ENCODE peak calls at places on chromosomes 5 and 9, in four cellular contexts. One of them, this sample, is unnamed.

GRCh38 chr5:127406326-127407121 is 110.9 kb upstream of the PRRC1 start:
- DNase-seq in K562: no peak
- DNase-seq in GM12878: no peak
- DNase-seq in HepG2: no peak
- DNase-seq in this sample: no peak

GRCh38 chr9:91750343-91750742 is 199.7 kb downstream of the ROR2 start:
- DNase-seq in K562: no peak
- DNase-seq in HepG2: no peak
- DNase-seq in GM12878: no peak
- DNase-seq in this sample: no peak

GRCh38 chr9:65403721-65404120 is 118.7 kb upstream of the FOXD4L5 start:
- DNase-seq in HepG2: no peak
- DNase-seq in GM12878: no peak
- DNase-seq in K562: no peak
- DNase-seq in this sample: no peak

GRCh38 chr5:132265336-132266030 is 8.0 kb downstream of the PDLIM4 start:
- DNase-seq in HepG2: peak
- DNase-seq in GM12878: no peak
- DNase-seq in K562: no peak
- DNase-seq in this sample: no peak

GRCh38 chr9:81108821-81109220 is 580.5 kb downstream of the TLE1 start:
- DNase-seq in K562: no peak
- DNase-seq in GM12878: no peak
- DNase-seq in HepG2: no peak
- DNase-seq in this sample: no peak

GRCh38 chr5:133605323-133605722 is 7.0 kb downstream of the FSTL4 start:
- DNase-seq in K562: no peak
- DNase-seq in GM12878: no peak
- DNase-seq in HepG2: no peak
- DNase-seq in this sample: no peak

GRCh38 chr9:97696025-97696822 is 916 bp downstream of the XPA start:
- DNase-seq in GM12878: no peak
- DNase-seq in K562: no peak
- DNase-seq in HepG2: peak
- DNase-seq in this sample: no peak

GRCh38 chr5:370311-370958 is 48.9 kb downstream of the AHRR start:
- DNase-seq in K562: no peak
- DNase-seq in HepG2: no peak
- DNase-seq in GM12878: no peak
- DNase-seq in this sample: peak

GRCh38 chr9:16012621-16013020 is 459.8 kb downstream of the CCDC171 start:
- DNase-seq in GM12878: no peak
- DNase-seq in HepG2: no peak
- DNase-seq in K562: no peak
- DNase-seq in this sample: no peak

DNA sequence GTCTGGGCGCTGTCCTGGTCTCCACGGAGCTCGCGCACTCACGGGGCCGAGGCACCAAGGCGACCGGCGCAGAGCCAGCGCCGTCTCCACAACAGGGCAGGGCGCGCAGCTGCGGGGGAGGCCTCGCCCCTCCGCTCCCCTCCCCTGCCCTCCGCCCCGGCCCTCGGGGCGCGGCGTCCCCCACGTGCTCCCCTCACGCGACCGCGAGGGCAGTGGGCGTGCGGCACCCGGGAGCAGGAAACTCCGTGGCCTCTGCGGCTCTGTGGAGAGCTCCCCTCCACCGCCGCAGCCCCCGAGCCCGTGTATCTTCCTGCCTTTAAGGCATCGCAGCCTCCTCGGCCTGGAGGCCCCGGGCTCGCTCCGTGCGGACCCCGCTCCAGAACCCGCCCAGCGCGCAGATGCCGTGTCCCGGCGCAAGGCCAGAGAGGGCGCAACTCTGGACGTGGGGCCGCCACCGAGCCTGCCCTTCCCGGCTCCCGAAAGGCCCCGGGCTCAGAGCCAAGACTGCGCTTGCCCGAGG is 706 bp upstream of the TUBB4B start:
- DNase-seq in K562: peak
- DNase-seq in GM12878: no peak
- DNase-seq in HepG2: no peak
- DNase-seq in this sample: no peak
- TF ChIP-seq EP300 in K562: no peak
- TF ChIP-seq EP300 in GM12878: no peak
- TF ChIP-seq EP300 in HepG2: no peak
- TF ChIP-seq EP300 in this sample: no peak

GRCh38 chr9:17075146-17075757 is 59.6 kb upstream of the CNTLN start:
- DNase-seq in GM12878: no peak
- DNase-seq in K562: no peak
- DNase-seq in HepG2: no peak
- DNase-seq in this sample: no peak

GRCh38 chr9:17081814-17082213 is 53.0 kb upstream of the CNTLN start:
- DNase-seq in HepG2: no peak
- DNase-seq in K562: no peak
- DNase-seq in GM12878: no peak
- DNase-seq in this sample: no peak

GRCh38 chr9:17081351-17081750 is 53.5 kb upstream of the CNTLN start:
- DNase-seq in K562: no peak
- DNase-seq in HepG2: no peak
- DNase-seq in GM12878: no peak
- DNase-seq in this sample: no peak

DNA sequence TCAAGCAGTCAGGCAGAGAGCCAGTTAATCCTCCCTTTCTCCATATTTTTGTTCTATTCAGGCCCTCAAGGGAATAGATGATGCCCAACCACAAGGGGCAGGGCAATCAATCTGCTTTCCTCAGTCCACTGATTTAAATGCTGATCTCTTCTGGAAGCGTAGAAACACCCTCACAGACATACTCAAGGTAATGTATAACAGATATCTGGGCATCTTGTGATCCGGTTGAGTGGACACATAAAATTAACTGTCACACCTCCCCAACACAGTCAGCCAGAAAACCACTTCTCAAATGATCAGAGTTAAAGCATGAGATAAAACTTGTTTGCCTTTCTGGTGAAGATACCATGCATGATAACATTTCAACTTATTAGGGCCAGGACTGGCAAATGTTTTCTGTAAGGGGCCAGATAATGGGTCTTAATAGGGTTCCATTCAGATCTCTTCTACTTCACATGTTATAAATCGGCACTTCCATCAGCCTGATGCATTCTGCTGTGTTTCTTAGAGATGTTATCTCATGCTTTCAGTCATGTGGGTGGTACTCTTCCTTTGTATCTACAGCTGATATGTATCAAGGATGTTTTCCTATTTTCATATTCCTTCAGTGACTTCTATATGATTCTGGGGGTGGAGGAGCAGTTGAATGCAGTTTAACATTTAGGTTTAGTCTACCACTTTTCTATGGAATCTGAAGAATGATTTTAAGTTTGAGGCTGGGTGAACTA is 58.9 kb upstream of the CNTLN start:
- DNase-seq in HepG2: no peak
- DNase-seq in K562: no peak
- DNase-seq in GM12878: no peak
- DNase-seq in this sample: no peak
- TF ChIP-seq CBX5 in HepG2: no peak
- TF ChIP-seq CBX5 in K562: no peak
- TF ChIP-seq CBX5 in GM12878: no peak
- TF ChIP-seq CBX5 in this sample: no peak

GRCh38 chr5:142277796-142278195 is 47.0 kb downstream of the SPRY4 start:
- DNase-seq in K562: no peak
- DNase-seq in GM12878: no peak
- DNase-seq in HepG2: no peak
- DNase-seq in this sample: no peak

GRCh38 chr5:142281012-142281374 is 43.8 kb downstream of the SPRY4 start:
- DNase-seq in HepG2: no peak
- DNase-seq in GM12878: no peak
- DNase-seq in K562: no peak
- DNase-seq in this sample: no peak

GRCh38 chr5:142283304-142283703 is 41.5 kb downstream of the SPRY4 start:
- DNase-seq in GM12878: no peak
- DNase-seq in K562: no peak
- DNase-seq in HepG2: no peak
- DNase-seq in this sample: no peak

GRCh38 chr5:142281966-142282365 is 42.9 kb downstream of the SPRY4 start:
- DNase-seq in K562: no peak
- DNase-seq in GM12878: no peak
- DNase-seq in HepG2: no peak
- DNase-seq in this sample: no peak

GRCh38 chr5:142280066-142281011 is 44.5 kb downstream of the SPRY4 start:
- DNase-seq in K562: peak
- DNase-seq in HepG2: peak
- DNase-seq in GM12878: no peak
- DNase-seq in this sample: no peak
- TF ChIP-seq EP300 in K562: no peak
- TF ChIP-seq EP300 in HepG2: no peak
- TF ChIP-seq EP300 in GM12878: no peak
- TF ChIP-seq EP300 in this sample: no peak

GRCh38 chr5:58849151-58849550 is 266.3 kb downstream of the RAB3C start:
- DNase-seq in GM12878: no peak
- DNase-seq in HepG2: no peak
- DNase-seq in K562: no peak
- DNase-seq in this sample: no peak
- TF ChIP-seq CBX5 in GM12878: no peak
- TF ChIP-seq CBX5 in HepG2: no peak
- TF ChIP-seq CBX5 in K562: no peak
- TF ChIP-seq CBX5 in this sample: no peak

GRCh38 chr9:127904888-127905728 is 5.7 kb upstream of the ST6GALNAC6 start:
- DNase-seq in K562: no peak
- DNase-seq in GM12878: no peak
- DNase-seq in HepG2: no peak
- DNase-seq in this sample: no peak
- TF ChIP-seq EP300 in K562: no peak
- TF ChIP-seq EP300 in GM12878: no peak
- TF ChIP-seq EP300 in HepG2: no peak
- TF ChIP-seq EP300 in this sample: no peak

GRCh38 chr9:70392189-70392588 is 22.3 kb downstream of the KLF9 start:
- DNase-seq in HepG2: no peak
- DNase-seq in K562: no peak
- DNase-seq in GM12878: no peak
- DNase-seq in this sample: no peak
- TF ChIP-seq CBX5 in HepG2: no peak
- TF ChIP-seq CBX5 in K562: no peak
- TF ChIP-seq CBX5 in GM12878: no peak
- TF ChIP-seq CBX5 in this sample: no peak

DNA sequence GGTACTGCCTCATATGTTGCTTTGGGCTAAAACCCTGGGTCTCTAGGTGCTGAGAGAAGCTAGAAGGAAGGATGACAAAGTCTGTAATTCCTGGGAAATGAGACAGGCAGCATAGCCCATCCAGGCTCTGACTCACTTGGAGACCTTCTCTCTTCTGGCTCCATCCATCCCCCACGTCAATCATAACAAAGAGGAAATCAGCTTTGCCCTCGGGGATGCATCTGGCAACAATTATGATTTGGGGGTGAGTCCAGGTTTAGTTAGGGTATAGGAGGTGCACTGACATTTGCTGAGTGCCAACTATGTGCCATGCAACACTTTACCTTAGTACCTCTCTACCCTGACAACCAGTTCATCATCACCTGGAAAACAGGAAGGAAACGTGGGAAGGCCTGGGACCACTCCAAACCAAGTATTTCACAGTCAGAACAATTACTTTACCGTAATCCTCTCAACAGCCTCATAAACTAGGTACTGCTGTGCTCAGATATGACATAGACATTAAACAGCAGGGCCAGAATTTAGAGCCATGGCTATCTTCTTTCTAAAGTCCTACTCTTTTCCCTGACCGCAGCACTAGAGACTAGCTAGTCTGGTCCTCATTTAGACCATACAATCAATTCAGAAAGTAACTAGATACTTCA is 39.1 kb upstream of the GZMA start:
- DNase-seq in K562: no peak
- DNase-seq in HepG2: no peak
- DNase-seq in GM12878: no peak
- DNase-seq in this sample: no peak
- TF ChIP-seq EP300 in K562: no peak
- TF ChIP-seq EP300 in HepG2: no peak
- TF ChIP-seq EP300 in GM12878: no peak
- TF ChIP-seq EP300 in this sample: no peak

GRCh38 chr5:159601216-159601615 is 270.9 kb upstream of the IL12B start:
- DNase-seq in GM12878: no peak
- DNase-seq in K562: no peak
- DNase-seq in HepG2: no peak
- DNase-seq in this sample: no peak
- TF ChIP-seq CBX5 in GM12878: no peak
- TF ChIP-seq CBX5 in K562: no peak
- TF ChIP-seq CBX5 in HepG2: no peak
- TF ChIP-seq CBX5 in this sample: no peak

DNA sequence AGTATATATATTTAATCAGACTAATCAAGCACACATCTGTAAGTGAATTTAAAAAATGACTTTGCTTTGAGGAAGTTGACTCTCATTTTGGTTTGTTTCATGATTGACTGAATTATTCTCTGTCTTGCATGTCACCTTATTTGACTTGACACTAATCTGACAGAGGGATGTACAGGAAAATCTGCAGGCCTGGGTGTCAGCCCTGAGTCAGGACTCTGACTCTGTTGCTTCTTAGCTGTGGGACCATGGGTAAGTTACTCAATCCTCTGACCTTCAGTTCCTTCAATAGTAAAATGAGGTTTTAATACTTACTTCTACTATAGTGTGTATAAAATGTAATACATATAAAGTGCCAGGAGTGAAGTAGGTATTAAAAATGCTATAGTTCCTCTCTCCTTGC is 415.9 kb downstream of the ARHGEF28 start:
- DNase-seq in HepG2: no peak
- DNase-seq in K562: no peak
- DNase-seq in GM12878: no peak
- DNase-seq in this sample: no peak
- TF ChIP-seq EP300 in HepG2: no peak
- TF ChIP-seq EP300 in K562: no peak
- TF ChIP-seq EP300 in GM12878: no peak
- TF ChIP-seq EP300 in this sample: no peak